ENCODE peak calls at places on chromosome 5, in eight cellular contexts. T is right lobe of liver, S is HepG2, X is sigmoid colon, U is H1, Q is tibial nerve, P is Peyer's patch, M is NB4. C is an unnamed sample.

GRCh38 chr5:76942581-76942980 is 10.3 kb upstream of the CRHBP start:
- DNase-seq in T (no peak), S (no peak), X (no peak), U (no peak), Q (no peak), P (no peak), M (no peak), C (peak)

GRCh38 chr5:172482156-172483020 is 28.1 kb upstream of the SH3PXD2B start:
- DNase-seq in T (no peak), S (no peak), X (peak), U (no peak), Q (no peak), P (no peak), M (no peak), C (no peak)

GRCh38 chr5:51380603-51381207 is 2.5 kb upstream of the ISL1 start:
- DNase-seq in T (no peak), S (peak), X (no peak), U (no peak), Q (no peak), P (no peak), M (peak), C (peak)

GRCh38 chr5:143652104-143652700 is 159.8 kb upstream of the HMHB1 start:
- DNase-seq in T (no peak), S (no peak), X (no peak), U (no peak), Q (no peak), P (no peak), M (no peak), C (no peak)

GRCh38 chr5:170269579-170269978 is 28.0 kb downstream of the LCP2 start:
- DNase-seq in T (no peak), S (no peak), X (peak), U (no peak), Q (no peak), P (no peak), M (peak), C (no peak)

GRCh38 chr5:167614294-167615104 is 676.9 kb upstream of the WWC1 start:
- DNase-seq in T (no peak), S (no peak), X (no peak), U (no peak), Q (no peak), P (no peak), M (no peak), C (no peak)

GRCh38 chr5:67377651-67378050 is 181.1 kb upstream of the CD180 start:
- DNase-seq in T (no peak), S (no peak), X (no peak), U (no peak), Q (no peak), P (no peak), M (no peak), C (no peak)

GRCh38 chr5:155883966-155884555 is 442.9 kb upstream of the SGCD start:
- DNase-seq in T (no peak), S (no peak), X (no peak), U (no peak), Q (no peak), P (no peak), M (no peak), C (no peak)

GRCh38 chr5:139975942-139976341 is 67.2 kb downstream of the NRG2 start:
- DNase-seq in T (no peak), S (no peak), X (no peak), U (no peak), Q (no peak), P (no peak), M (no peak), C (no peak)

GRCh38 chr5:118597448-118597847 is 390.9 kb downstream of the DTWD2 start:
- DNase-seq in T (no peak), S (no peak), X (no peak), U (no peak), Q (no peak), P (no peak), M (no peak), C (no peak)

GRCh38 chr5:2904399-2904798 is 152.9 kb upstream of the IRX2 start:
- DNase-seq in T (no peak), S (no peak), X (no peak), U (peak), Q (no peak), P (no peak), M (no peak), C (no peak)

GRCh38 chr5:77642915-77643653 is 4.6 kb upstream of the OTP start:
- DNase-seq in T (no peak), S (no peak), X (no peak), U (peak), Q (no peak), P (no peak), M (no peak), C (no peak)

DNA sequence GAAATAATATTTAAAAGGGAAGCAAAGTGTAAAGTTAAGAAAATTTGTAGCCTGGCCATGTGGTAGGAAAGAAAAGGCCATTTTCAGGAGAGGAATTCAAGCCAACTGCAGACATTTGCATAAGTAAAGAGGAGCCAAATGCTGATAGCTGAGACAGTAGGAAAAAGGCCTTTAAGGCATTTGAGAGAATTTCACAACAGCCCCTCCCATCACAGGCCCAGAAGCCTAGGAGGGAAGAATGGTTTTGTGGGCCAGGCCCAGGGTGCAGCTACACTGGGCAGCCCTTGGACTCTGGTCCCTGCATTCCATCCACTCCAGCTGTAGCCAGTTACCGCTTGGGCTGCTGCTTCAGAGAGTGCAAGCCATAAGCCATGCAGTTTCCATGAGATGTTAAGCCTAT is 1556.8 kb downstream of the EFNA5 start:
- DNase-seq in T (no peak), S (no peak), X (no peak), U (no peak), Q (no peak), P (no peak), M (no peak), C (no peak)
- TF ChIP-seq POLR2A in T (no peak), S (no peak), X (no peak), U (no peak), Q (no peak), P (no peak), M (no peak), C (no peak)

GRCh38 chr5:177473461-177473991 is at the start of gene DBN1:
- DNase-seq in T (no peak), S (no peak), X (peak), U (peak), Q (no peak), P (no peak), M (peak), C (peak)
- TF ChIP-seq POLR2A in T (no peak), S (no peak), X (no peak), U (no peak), Q (no peak), P (no peak), M (peak), C (no peak)

DNA sequence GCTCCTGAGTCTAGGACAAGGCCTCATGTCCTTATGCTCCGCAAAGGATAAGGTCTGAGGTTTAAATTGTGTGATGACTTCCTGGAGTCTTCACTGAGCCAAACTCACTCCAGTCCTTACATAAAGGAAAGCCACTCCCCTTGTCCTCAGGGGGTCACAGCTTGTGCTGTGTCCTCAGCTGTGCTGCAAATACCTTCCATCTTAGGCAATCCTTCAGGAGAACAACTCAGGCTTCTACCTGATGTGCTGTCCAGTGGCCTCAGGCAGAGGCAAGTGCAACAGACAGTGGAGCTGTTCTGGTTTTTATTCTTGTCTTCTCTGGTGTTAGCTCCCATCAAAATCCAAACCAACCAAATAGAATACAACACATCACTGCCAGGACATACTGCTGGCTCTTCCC is 151.5 kb downstream of the TAF11L14 start:
- DNase-seq in T (no peak), S (no peak), X (no peak), U (no peak), Q (no peak), P (no peak), M (no peak), C (no peak)
- TF ChIP-seq POLR2A in T (no peak), S (no peak), X (no peak), U (no peak), Q (no peak), P (no peak), M (no peak), C (no peak)

DNA sequence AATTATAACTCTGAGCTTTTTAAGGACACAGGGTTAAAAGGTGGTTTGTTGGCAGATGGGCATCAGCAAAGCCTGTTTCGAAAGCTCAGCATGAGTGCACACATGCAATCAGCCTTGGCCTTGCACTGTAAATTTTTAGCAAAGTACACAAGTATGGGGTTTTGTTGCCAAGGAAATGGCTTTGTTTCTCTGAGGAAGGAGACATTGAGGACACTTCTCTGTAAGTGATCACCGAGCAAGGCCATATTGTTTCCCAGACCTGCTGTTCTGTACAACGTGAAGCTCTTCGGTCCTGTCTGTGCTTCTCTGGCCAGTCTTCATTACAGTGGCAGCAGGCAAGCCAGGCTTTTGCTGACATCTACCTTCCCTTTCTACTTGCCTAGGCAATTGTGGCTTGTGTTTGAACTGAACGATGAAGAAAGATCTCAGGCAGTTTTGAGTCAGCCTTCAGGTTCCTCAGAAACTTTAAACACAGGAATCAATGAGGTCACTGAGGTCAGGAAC is 27.9 kb upstream of the GLRX start:
- DNase-seq in T (peak), S (peak), X (no peak), U (no peak), Q (no peak), P (no peak), M (no peak), C (no peak)
- TF ChIP-seq POLR2A in T (peak), S (no peak), X (no peak), U (no peak), Q (no peak), P (no peak), M (no peak), C (no peak)

C was measured in erythroblast.